ENCODE peak calls at places on chromosomes 5 and 9, in five cellular contexts. C is HFF-Myc; L is MM.1S; U is CD8-positive, alpha-beta T cell; J is dorsolateral prefrontal cortex. R is an unnamed sample.

GRCh38 chr5:52995095-52995494 is 5.9 kb downstream of the ITGA2 start:
- DNase-seq in C (no peak), L (no peak), U (no peak), J (no peak), R (no peak)

GRCh38 chr5:119174578-119175163 is 103.8 kb downstream of the DMXL1 start:
- DNase-seq in C (no peak), L (no peak), U (no peak), J (no peak), R (no peak)

GRCh38 chr5:134446938-134447337 is 35.3 kb upstream of the CDKN2AIPNL start:
- DNase-seq in C (no peak), L (no peak), U (no peak), J (no peak), R (no peak)

GRCh38 chr5:61625682-61626620 is 293.9 kb downstream of the ZSWIM6 start:
- DNase-seq in C (no peak), L (peak; percentile 22), U (peak; percentile 21), J (peak; percentile 90), R (peak; percentile 39)

GRCh38 chr5:178111925-178112324 is 1.4 kb upstream of the N4BP3 start:
- DNase-seq in C (no peak), L (no peak), U (no peak), J (no peak), R (peak; percentile 68)

GRCh38 chr5:11531805-11532204 is 372.4 kb downstream of the CTNND2 start:
- DNase-seq in C (no peak), L (no peak), U (no peak), J (no peak), R (no peak)

GRCh38 chr5:133996683-133997252 is 8.0 kb downstream of the VDAC1 start:
- DNase-seq in C (no peak), L (no peak), U (no peak), J (no peak), R (no peak)

GRCh38 chr5:104793031-104793430 is 1230.4 kb upstream of the NUDT12 start:
- DNase-seq in C (no peak), L (no peak), U (no peak), J (no peak), R (no peak)

GRCh38 chr9:137853392-137853995 is 24.1 kb upstream of the CACNA1B start:
- DNase-seq in C (no peak), L (no peak), U (no peak), J (no peak), R (no peak)

GRCh38 chr9:93709600-93710369 is 133.4 kb downstream of the PHF2 start:
- DNase-seq in C (no peak), L (no peak), U (no peak), J (no peak), R (no peak)

GRCh38 chr9:73137286-73137899 is 14.3 kb upstream of the ANXA1 start:
- DNase-seq in C (no peak), L (no peak), U (no peak), J (no peak), R (peak; percentile 32)

GRCh38 chr5:149550608-149551226 is 522 bp downstream of the CSNK1A1 start:
- DNase-seq in C (no peak), L (peak; percentile 30), U (no peak), J (no peak), R (no peak)

GRCh38 chr5:77973253-77973609 is 197.1 kb upstream of the TBCA start:
- DNase-seq in C (no peak), L (no peak), U (no peak), J (no peak), R (no peak)

GRCh38 chr9:32385135-32385884 is 867 bp downstream of the ACO1 start:
- DNase-seq in C (no peak), L (no peak), U (no peak), J (no peak), R (peak; percentile 56)

GRCh38 chr5:179816401-179817070 is 4.2 kb upstream of the SQSTM1 start:
- DNase-seq in C (no peak), L (no peak), U (no peak), J (no peak), R (no peak)

GRCh38 chr5:179818746-179819295 is 1.9 kb upstream of the SQSTM1 start:
- DNase-seq in C (no peak), L (peak; percentile 97), U (peak; percentile 91), J (peak; percentile 92), R (peak; percentile 94)

GRCh38 chr5:179819296-179820126 is 1.2 kb upstream of the SQSTM1 start:
- DNase-seq in C (no peak), L (peak; percentile 39), U (peak; percentile 46), J (peak; percentile 75), R (peak; percentile 70)

GRCh38 chr5:179815491-179816249 is 5.0 kb upstream of the SQSTM1 start:
- DNase-seq in C (no peak), L (no peak), U (no peak), J (no peak), R (no peak)

DNA sequence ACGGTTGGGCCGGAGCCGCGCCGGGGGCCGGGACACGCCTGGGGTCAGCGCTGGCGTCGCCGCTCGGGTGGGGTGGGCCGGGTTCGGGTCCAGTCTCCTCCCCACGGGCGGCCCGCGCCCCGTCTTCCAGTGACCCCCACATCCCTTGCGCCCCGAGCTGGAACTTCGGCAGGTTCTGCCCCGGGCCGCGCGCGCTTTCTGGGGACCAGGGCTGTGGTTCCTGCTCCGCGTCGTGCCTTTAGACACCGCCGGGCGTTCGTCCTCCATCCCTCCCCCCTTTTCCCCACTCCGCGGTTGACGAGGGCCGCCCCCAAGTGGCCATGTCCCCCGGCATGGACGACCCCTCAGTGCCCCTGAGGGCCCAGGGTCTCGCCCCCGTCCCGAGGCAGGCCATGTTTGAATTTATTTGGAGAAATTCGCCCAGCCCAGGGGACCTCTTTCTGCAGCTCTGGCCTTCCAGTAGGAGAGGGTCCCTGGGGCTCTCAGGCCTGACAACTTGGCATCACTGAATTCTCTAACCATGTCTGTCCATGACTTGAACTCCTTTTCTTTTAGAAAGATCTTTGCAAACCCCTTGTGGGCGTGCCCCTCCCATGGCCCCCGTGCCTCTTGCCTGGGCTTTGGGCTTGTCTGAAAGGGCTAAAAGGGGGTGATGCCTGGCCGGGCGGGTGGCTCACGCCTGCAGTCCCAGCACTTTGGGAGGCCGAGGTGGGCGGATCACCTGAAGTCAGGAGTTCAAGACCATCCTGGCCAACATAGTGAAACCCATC is 3.4 kb upstream of the SQSTM1 start:
- DNase-seq in C (no peak), L (no peak), U (no peak), J (no peak), R (no peak)
- H3K4me3 ChIP-seq in C (no peak overlapping the region), L (no peak overlapping the region), U (no peak overlapping the region), J (peak overlapping the region; percentile 56), R (peak overlapping the region; percentile 29)

DNA sequence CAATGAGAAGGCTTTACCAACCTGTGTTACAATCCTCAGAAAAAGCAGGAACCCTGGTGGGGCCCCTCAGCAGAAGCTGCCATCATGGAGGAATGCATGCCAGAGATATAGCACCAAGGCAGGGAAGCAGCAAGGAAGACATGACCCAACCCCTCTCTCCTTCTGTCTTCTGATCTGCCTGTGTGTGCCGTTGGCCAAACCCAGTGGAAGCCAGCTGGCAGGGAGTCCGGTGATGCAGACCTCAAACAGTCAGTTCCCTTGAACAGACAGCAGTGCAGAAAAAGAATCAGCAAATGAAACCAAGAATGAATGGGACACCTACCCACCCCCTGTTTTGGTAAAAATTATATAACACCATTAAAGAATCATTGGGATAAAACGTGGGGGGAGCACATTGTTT is 234.2 kb downstream of the ZNF608 start:
- DNase-seq in C (no peak), L (no peak), U (no peak), J (no peak), R (peak; percentile 19)
- TF ChIP-seq CTCF in C (no peak), L (no peak), U (no peak), J (no peak), R (no peak)

DNA sequence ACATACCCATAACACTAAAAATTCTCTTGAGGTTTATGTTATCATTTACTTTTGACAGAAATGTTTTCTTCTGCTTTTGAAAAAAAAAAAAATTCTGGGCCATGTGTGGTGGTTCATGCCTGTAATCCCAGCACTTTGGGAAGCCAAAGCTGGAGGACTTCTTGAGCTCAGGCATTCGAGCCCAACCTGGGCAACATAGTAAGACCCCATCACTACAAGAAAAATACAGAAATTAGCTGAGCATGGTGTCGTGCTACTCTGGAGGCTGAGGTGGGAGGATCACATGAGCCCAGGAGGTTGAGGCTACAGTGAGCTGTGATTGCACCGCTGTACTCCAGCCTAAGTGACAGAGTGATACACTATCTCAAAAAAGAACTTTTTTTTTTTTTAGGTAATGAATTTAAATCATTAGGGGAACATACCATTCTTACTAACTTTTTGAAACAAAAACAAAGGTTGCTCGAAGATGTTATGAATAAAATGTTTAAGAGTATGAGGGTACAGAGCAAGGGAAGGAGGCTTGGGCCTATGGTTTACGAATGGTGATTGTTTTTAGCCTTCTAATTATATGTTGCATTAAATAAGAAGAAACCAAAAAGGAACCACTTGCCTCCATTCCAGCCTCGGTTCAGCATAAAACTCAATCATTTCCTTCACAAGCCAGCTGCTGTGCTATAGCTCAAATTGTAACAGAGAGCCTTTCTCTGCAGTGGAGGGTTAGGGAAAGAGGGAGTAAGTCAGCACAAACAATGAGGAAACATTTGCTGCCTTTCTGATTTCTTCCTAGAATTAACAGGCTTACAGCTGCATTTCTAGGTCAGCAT is 148.6 kb upstream of the DMRT1 start:
- DNase-seq in C (no peak), L (no peak), U (no peak), J (no peak), R (no peak)
- H3K4me3 ChIP-seq in C (peak overlapping the region; percentile 24), L (no peak overlapping the region), U (no peak overlapping the region), J (peak overlapping the region; percentile 31), R (no peak overlapping the region)

GRCh38 chr9:109574061-109574882 is 76.2 kb upstream of the PTPN3 start:
- DNase-seq in C (peak; percentile 32), L (peak; percentile 73), U (no peak), J (peak; percentile 10), R (peak; percentile 70)
- TF ChIP-seq CTCF in C (peak; percentile 52), L (peak; percentile 68), U (peak; percentile 3), J (peak; percentile 60), R (peak; percentile 78)

DNA sequence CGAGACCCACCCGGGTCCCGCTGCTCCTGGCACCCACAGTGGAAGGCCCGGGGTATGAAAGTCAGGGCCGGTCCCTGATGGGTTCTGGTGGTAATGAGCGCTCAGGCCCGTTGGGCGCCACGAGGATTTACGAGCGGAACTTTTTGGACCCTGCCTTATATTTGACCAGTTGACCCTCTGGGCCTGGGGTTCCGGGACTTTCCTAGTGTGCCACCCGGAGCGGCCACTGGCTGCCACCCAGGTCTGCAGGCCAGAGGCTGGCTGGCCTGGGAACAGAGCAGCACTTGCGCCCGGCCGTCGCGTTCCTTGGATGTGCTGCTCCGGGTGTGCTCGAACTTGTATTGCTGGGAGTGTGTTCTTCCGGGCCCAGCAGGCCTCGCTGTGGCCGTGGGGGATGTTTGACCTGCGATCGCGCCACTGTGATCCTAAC is 1.0 kb downstream of the F2RL1 start:
- DNase-seq in C (no peak), L (no peak), U (no peak), J (no peak), R (no peak)
- H3K4me3 ChIP-seq in C (peak overlapping the region; percentile 86), L (no peak overlapping the region), U (peak overlapping the region; percentile 66), J (peak overlapping the region; percentile 53), R (peak overlapping the region; percentile 72)

GRCh38 chr5:37396352-37396751 is 17.2 kb downstream of the WDR70 start:
- DNase-seq in C (no peak), L (no peak), U (no peak), J (no peak), R (no peak)
- TF ChIP-seq CTCF in C (no peak), L (no peak), U (no peak), J (no peak), R (no peak)

GRCh38 chr5:143314123-143314522 is 89.4 kb downstream of the NR3C1 start:
- DNase-seq in C (no peak), L (no peak), U (no peak), J (no peak), R (no peak)

GRCh38 chr5:143316337-143316736 is 87.1 kb downstream of the NR3C1 start:
- DNase-seq in C (no peak), L (no peak), U (no peak), J (no peak), R (no peak)

GRCh38 chr5:143314664-143315063 is 88.8 kb downstream of the NR3C1 start:
- DNase-seq in C (no peak), L (no peak), U (no peak), J (no peak), R (peak; percentile 86)

GRCh38 chr5:143315929-143316328 is 87.6 kb downstream of the NR3C1 start:
- DNase-seq in C (no peak), L (no peak), U (no peak), J (no peak), R (peak; percentile 48)

GRCh38 chr5:143315214-143315613 is 88.3 kb downstream of the NR3C1 start:
- DNase-seq in C (no peak), L (no peak), U (no peak), J (no peak), R (no peak)
- H3K4me3 ChIP-seq in C (no peak overlapping the region), L (no peak overlapping the region), U (no peak overlapping the region), J (no peak overlapping the region), R (no peak overlapping the region)

R was measured in fibroblast of mammary gland.